ENCODE peak calls at places on chromosomes 4 and X, in nine cellular contexts. One of them, this sample, is unnamed.

GRCh38 chrX:8743126-8743732 is 11.3 kb upstream of the ANOS1 start:
- DNase-seq in DND-41: peak; percentile 59
- DNase-seq in nephron progenitor cell: peak; percentile 79
- DNase-seq in suprapubic skin: no peak
- DNase-seq in lower lobe of right lung: peak; percentile 62
- DNase-seq in CD4-positive, alpha-beta T cell: peak; percentile 50
- DNase-seq in H9: peak; percentile 52
- DNase-seq in fibroblast of lung: no peak
- DNase-seq in Caco-2: peak; percentile 65
- DNase-seq in this sample: peak; percentile 65

GRCh38 chrX:106039920-106040319 is 1.4 kb upstream of the SERPINA7 start:
- DNase-seq in fibroblast of lung: no peak
- DNase-seq in Caco-2: peak; percentile 3
- DNase-seq in CD4-positive, alpha-beta T cell: no peak
- DNase-seq in suprapubic skin: no peak
- DNase-seq in nephron progenitor cell: no peak
- DNase-seq in lower lobe of right lung: no peak
- DNase-seq in DND-41: no peak
- DNase-seq in H9: no peak
- DNase-seq in this sample: no peak

GRCh38 chr4:174210952-174211490 is 72.4 kb downstream of the FBXO8 start:
- DNase-seq in fibroblast of lung: no peak
- DNase-seq in suprapubic skin: no peak
- DNase-seq in lower lobe of right lung: no peak
- DNase-seq in CD4-positive, alpha-beta T cell: no peak
- DNase-seq in DND-41: no peak
- DNase-seq in Caco-2: no peak
- DNase-seq in H9: no peak
- DNase-seq in nephron progenitor cell: no peak
- DNase-seq in this sample: no peak

GRCh38 chr4:12118651-12119213 is 690.0 kb upstream of the HS3ST1 start:
- DNase-seq in CD4-positive, alpha-beta T cell: no peak
- DNase-seq in fibroblast of lung: peak; percentile 0
- DNase-seq in nephron progenitor cell: no peak
- DNase-seq in lower lobe of right lung: no peak
- DNase-seq in suprapubic skin: no peak
- DNase-seq in H9: no peak
- DNase-seq in Caco-2: no peak
- DNase-seq in DND-41: no peak
- DNase-seq in this sample: no peak

GRCh38 chrX:139126493-139126892 is 404.0 kb upstream of the F9 start:
- DNase-seq in nephron progenitor cell: peak; percentile 35
- DNase-seq in Caco-2: peak; percentile 67
- DNase-seq in lower lobe of right lung: no peak
- DNase-seq in H9: peak; percentile 62
- DNase-seq in suprapubic skin: no peak
- DNase-seq in DND-41: no peak
- DNase-seq in fibroblast of lung: no peak
- DNase-seq in CD4-positive, alpha-beta T cell: no peak
- DNase-seq in this sample: peak; percentile 24

GRCh38 chr4:1167244-1167949 is 5.0 kb downstream of the SPON2 start:
- DNase-seq in suprapubic skin: no peak
- DNase-seq in Caco-2: peak; percentile 85
- DNase-seq in DND-41: peak; percentile 92
- DNase-seq in fibroblast of lung: peak; percentile 88
- DNase-seq in H9: peak; percentile 95
- DNase-seq in nephron progenitor cell: peak; percentile 86
- DNase-seq in lower lobe of right lung: peak; percentile 93
- DNase-seq in CD4-positive, alpha-beta T cell: peak; percentile 84
- DNase-seq in this sample: peak; percentile 97

GRCh38 chr4:107034091-107034698 is 1.9 kb downstream of the DKK2 start:
- DNase-seq in H9: peak; percentile 75
- DNase-seq in CD4-positive, alpha-beta T cell: no peak
- DNase-seq in DND-41: no peak
- DNase-seq in Caco-2: no peak
- DNase-seq in nephron progenitor cell: peak; percentile 71
- DNase-seq in fibroblast of lung: peak; percentile 41
- DNase-seq in lower lobe of right lung: no peak
- DNase-seq in suprapubic skin: peak; percentile 80
- DNase-seq in this sample: peak; percentile 16

GRCh38 chrX:63784346-63784901 is 590 bp downstream of the ARHGEF9 start:
- DNase-seq in Caco-2: no peak
- DNase-seq in fibroblast of lung: no peak
- DNase-seq in suprapubic skin: no peak
- DNase-seq in CD4-positive, alpha-beta T cell: no peak
- DNase-seq in nephron progenitor cell: peak; percentile 12
- DNase-seq in DND-41: peak; percentile 9
- DNase-seq in H9: no peak
- DNase-seq in lower lobe of right lung: no peak
- DNase-seq in this sample: no peak

GRCh38 chr4:128386761-128387599 is 99.4 kb upstream of the PGRMC2 start:
- DNase-seq in nephron progenitor cell: peak; percentile 36
- DNase-seq in suprapubic skin: peak; percentile 94
- DNase-seq in H9: no peak
- DNase-seq in Caco-2: no peak
- DNase-seq in lower lobe of right lung: peak; percentile 75
- DNase-seq in fibroblast of lung: peak; percentile 98
- DNase-seq in DND-41: no peak
- DNase-seq in CD4-positive, alpha-beta T cell: no peak
- DNase-seq in this sample: no peak

GRCh38 chr4:100422911-100423310 is 94.9 kb downstream of the EMCN start:
- DNase-seq in Caco-2: no peak
- DNase-seq in fibroblast of lung: peak; percentile 28
- DNase-seq in lower lobe of right lung: no peak
- DNase-seq in CD4-positive, alpha-beta T cell: no peak
- DNase-seq in suprapubic skin: no peak
- DNase-seq in nephron progenitor cell: no peak
- DNase-seq in H9: no peak
- DNase-seq in DND-41: no peak
- DNase-seq in this sample: no peak

GRCh38 chr4:155532373-155532772 is 134.3 kb upstream of the GUCY1A1 start:
- DNase-seq in Caco-2: no peak
- DNase-seq in lower lobe of right lung: no peak
- DNase-seq in suprapubic skin: no peak
- DNase-seq in H9: no peak
- DNase-seq in CD4-positive, alpha-beta T cell: no peak
- DNase-seq in nephron progenitor cell: no peak
- DNase-seq in fibroblast of lung: no peak
- DNase-seq in DND-41: no peak
- DNase-seq in this sample: no peak

GRCh38 chr4:144313370-144313769 is 172.9 kb upstream of the GYPA start:
- DNase-seq in H9: no peak
- DNase-seq in nephron progenitor cell: no peak
- DNase-seq in fibroblast of lung: no peak
- DNase-seq in lower lobe of right lung: no peak
- DNase-seq in suprapubic skin: no peak
- DNase-seq in DND-41: no peak
- DNase-seq in Caco-2: no peak
- DNase-seq in CD4-positive, alpha-beta T cell: no peak
- DNase-seq in this sample: no peak

GRCh38 chr4:37745946-37746345 is 59.8 kb upstream of the RELL1 start:
- DNase-seq in suprapubic skin: no peak
- DNase-seq in nephron progenitor cell: no peak
- DNase-seq in Caco-2: no peak
- DNase-seq in lower lobe of right lung: no peak
- DNase-seq in fibroblast of lung: peak; percentile 6
- DNase-seq in DND-41: no peak
- DNase-seq in H9: no peak
- DNase-seq in CD4-positive, alpha-beta T cell: no peak
- DNase-seq in this sample: no peak

GRCh38 chr4:166435449-166435848 is 562.4 kb downstream of the TLL1 start:
- DNase-seq in DND-41: no peak
- DNase-seq in CD4-positive, alpha-beta T cell: no peak
- DNase-seq in suprapubic skin: no peak
- DNase-seq in H9: no peak
- DNase-seq in lower lobe of right lung: no peak
- DNase-seq in nephron progenitor cell: no peak
- DNase-seq in fibroblast of lung: peak; percentile 97
- DNase-seq in Caco-2: no peak
- DNase-seq in this sample: no peak

GRCh38 chr4:56803473-56803872 is 18.0 kb downstream of the SPINK2 start:
- DNase-seq in DND-41: peak; percentile 5
- DNase-seq in CD4-positive, alpha-beta T cell: no peak
- DNase-seq in fibroblast of lung: peak; percentile 25
- DNase-seq in lower lobe of right lung: no peak
- DNase-seq in Caco-2: no peak
- DNase-seq in H9: no peak
- DNase-seq in suprapubic skin: no peak
- DNase-seq in nephron progenitor cell: no peak
- DNase-seq in this sample: peak; percentile 21

GRCh38 chr4:150216725-150217124 is 138.5 kb downstream of the DCLK2 start:
- DNase-seq in DND-41: no peak
- DNase-seq in fibroblast of lung: no peak
- DNase-seq in suprapubic skin: no peak
- DNase-seq in nephron progenitor cell: no peak
- DNase-seq in Caco-2: no peak
- DNase-seq in CD4-positive, alpha-beta T cell: no peak
- DNase-seq in lower lobe of right lung: no peak
- DNase-seq in H9: no peak
- DNase-seq in this sample: no peak

GRCh38 chrX:103742339-103742738 is 31.6 kb downstream of the TMEM31 start:
- DNase-seq in DND-41: no peak
- DNase-seq in CD4-positive, alpha-beta T cell: no peak
- DNase-seq in fibroblast of lung: no peak
- DNase-seq in nephron progenitor cell: no peak
- DNase-seq in suprapubic skin: no peak
- DNase-seq in H9: peak; percentile 74
- DNase-seq in Caco-2: no peak
- DNase-seq in lower lobe of right lung: no peak
- DNase-seq in this sample: no peak

GRCh38 chr4:128600996-128601857 is 208.3 kb upstream of the JADE1 start:
- DNase-seq in lower lobe of right lung: peak; percentile 72
- DNase-seq in DND-41: peak; percentile 9
- DNase-seq in fibroblast of lung: peak; percentile 97
- DNase-seq in Caco-2: peak; percentile 8
- DNase-seq in H9: no peak
- DNase-seq in CD4-positive, alpha-beta T cell: no peak
- DNase-seq in nephron progenitor cell: no peak
- DNase-seq in suprapubic skin: no peak
- DNase-seq in this sample: no peak

GRCh38 chr4:114383721-114384120 is 214.9 kb upstream of the UGT8 start:
- DNase-seq in Caco-2: no peak
- DNase-seq in suprapubic skin: no peak
- DNase-seq in nephron progenitor cell: no peak
- DNase-seq in DND-41: no peak
- DNase-seq in fibroblast of lung: peak; percentile 97
- DNase-seq in lower lobe of right lung: no peak
- DNase-seq in CD4-positive, alpha-beta T cell: no peak
- DNase-seq in H9: no peak
- DNase-seq in this sample: no peak

GRCh38 chr4:180057198-180057821 is 2185.9 kb upstream of the TENM3 start:
- DNase-seq in nephron progenitor cell: no peak
- DNase-seq in fibroblast of lung: peak; percentile 1
- DNase-seq in Caco-2: peak; percentile 3
- DNase-seq in H9: no peak
- DNase-seq in DND-41: no peak
- DNase-seq in suprapubic skin: no peak
- DNase-seq in CD4-positive, alpha-beta T cell: no peak
- DNase-seq in lower lobe of right lung: no peak
- DNase-seq in this sample: no peak

GRCh38 chrX:13110427-13111324 is 66.3 kb upstream of the FAM9C start:
- DNase-seq in Caco-2: no peak
- DNase-seq in nephron progenitor cell: no peak
- DNase-seq in lower lobe of right lung: no peak
- DNase-seq in DND-41: no peak
- DNase-seq in CD4-positive, alpha-beta T cell: no peak
- DNase-seq in suprapubic skin: no peak
- DNase-seq in fibroblast of lung: peak; percentile 95
- DNase-seq in H9: no peak
- DNase-seq in this sample: no peak

GRCh38 chrX:107542500-107542899 is 85.8 kb upstream of the PRPS1 start:
- DNase-seq in suprapubic skin: no peak
- DNase-seq in CD4-positive, alpha-beta T cell: no peak
- DNase-seq in lower lobe of right lung: no peak
- DNase-seq in H9: peak; percentile 65
- DNase-seq in nephron progenitor cell: no peak
- DNase-seq in fibroblast of lung: peak; percentile 51
- DNase-seq in DND-41: no peak
- DNase-seq in Caco-2: peak; percentile 12
- DNase-seq in this sample: no peak
- TF ChIP-seq CTCF in suprapubic skin: no peak
- TF ChIP-seq CTCF in CD4-positive, alpha-beta T cell: no peak
- TF ChIP-seq CTCF in lower lobe of right lung: no peak
- TF ChIP-seq CTCF in H9: peak; percentile 52
- TF ChIP-seq CTCF in nephron progenitor cell: no peak
- TF ChIP-seq CTCF in fibroblast of lung: peak; percentile 31
- TF ChIP-seq CTCF in DND-41: no peak
- TF ChIP-seq CTCF in Caco-2: peak; percentile 22
- TF ChIP-seq CTCF in this sample: no peak

GRCh38 chrX:18468599-18468998 is 43.2 kb downstream of the CDKL5 start:
- DNase-seq in nephron progenitor cell: no peak
- DNase-seq in fibroblast of lung: no peak
- DNase-seq in suprapubic skin: no peak
- DNase-seq in lower lobe of right lung: no peak
- DNase-seq in CD4-positive, alpha-beta T cell: no peak
- DNase-seq in DND-41: no peak
- DNase-seq in Caco-2: no peak
- DNase-seq in H9: no peak
- DNase-seq in this sample: no peak
- TF ChIP-seq CTCF in nephron progenitor cell: no peak
- TF ChIP-seq CTCF in fibroblast of lung: no peak
- TF ChIP-seq CTCF in suprapubic skin: no peak
- TF ChIP-seq CTCF in lower lobe of right lung: no peak
- TF ChIP-seq CTCF in CD4-positive, alpha-beta T cell: no peak
- TF ChIP-seq CTCF in DND-41: no peak
- TF ChIP-seq CTCF in Caco-2: no peak
- TF ChIP-seq CTCF in H9: no peak
- TF ChIP-seq CTCF in this sample: no peak

GRCh38 chr4:163556169-163556568 is 61.7 kb downstream of the TMA16 start:
- DNase-seq in DND-41: no peak
- DNase-seq in fibroblast of lung: no peak
- DNase-seq in Caco-2: no peak
- DNase-seq in lower lobe of right lung: no peak
- DNase-seq in nephron progenitor cell: no peak
- DNase-seq in CD4-positive, alpha-beta T cell: no peak
- DNase-seq in suprapubic skin: no peak
- DNase-seq in H9: no peak
- DNase-seq in this sample: no peak
- TF ChIP-seq CTCF in DND-41: peak; percentile 20
- TF ChIP-seq CTCF in fibroblast of lung: no peak
- TF ChIP-seq CTCF in Caco-2: peak; percentile 27
- TF ChIP-seq CTCF in lower lobe of right lung: peak; percentile 6
- TF ChIP-seq CTCF in nephron progenitor cell: no peak
- TF ChIP-seq CTCF in CD4-positive, alpha-beta T cell: peak; percentile 16
- TF ChIP-seq CTCF in suprapubic skin: no peak
- TF ChIP-seq CTCF in H9: no peak
- TF ChIP-seq CTCF in this sample: no peak

DNA sequence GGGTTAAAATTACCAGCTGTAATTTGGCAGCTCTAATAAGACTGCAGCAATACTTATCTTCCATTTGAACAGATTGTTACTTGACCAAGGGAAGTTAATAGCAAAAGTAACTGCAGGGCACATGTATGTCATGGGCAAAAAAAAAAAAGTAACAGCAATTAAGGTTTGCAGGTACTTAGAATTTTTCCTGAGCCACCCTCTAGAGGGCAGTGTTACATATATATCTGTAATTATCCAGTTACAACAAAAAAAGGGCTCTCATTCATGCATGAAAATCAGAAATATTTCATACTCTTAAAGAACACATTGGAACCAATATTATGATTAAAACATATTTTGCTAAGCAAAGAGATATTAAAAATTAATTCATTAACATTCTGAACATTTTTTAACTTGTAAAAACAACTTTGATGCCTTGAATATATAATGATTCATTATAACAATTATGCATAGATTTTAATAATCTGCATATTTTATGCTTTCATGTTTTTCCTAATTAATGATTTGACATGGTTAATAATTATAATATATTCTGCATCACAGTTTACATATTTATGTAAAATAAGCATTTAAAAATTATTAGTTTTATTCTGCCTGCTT is 25.1 kb downstream of the XIAP start:
- DNase-seq in fibroblast of lung: peak; percentile 38
- DNase-seq in CD4-positive, alpha-beta T cell: peak; percentile 4
- DNase-seq in Caco-2: peak; percentile 60
- DNase-seq in DND-41: peak; percentile 45
- DNase-seq in nephron progenitor cell: peak; percentile 12
- DNase-seq in lower lobe of right lung: no peak
- DNase-seq in suprapubic skin: no peak
- DNase-seq in H9: no peak
- DNase-seq in this sample: peak; percentile 36
- TF ChIP-seq CTCF in fibroblast of lung: peak; percentile 48
- TF ChIP-seq CTCF in CD4-positive, alpha-beta T cell: peak; percentile 68
- TF ChIP-seq CTCF in Caco-2: peak; percentile 44
- TF ChIP-seq CTCF in DND-41: peak; percentile 65
- TF ChIP-seq CTCF in nephron progenitor cell: peak; percentile 51
- TF ChIP-seq CTCF in lower lobe of right lung: peak; percentile 35
- TF ChIP-seq CTCF in suprapubic skin: peak; percentile 32
- TF ChIP-seq CTCF in H9: peak; percentile 79
- TF ChIP-seq CTCF in this sample: peak; percentile 50